ENCODE peak calls at places on chromosomes 7 and 10, in five cellular contexts. T is pancreas, N is bronchial epithelial cell, B is IMR-90, K is GM23248. S is an unnamed sample.

GRCh38 chr10:58806970-58807630 is 294.4 kb downstream of the BICC1 start:
- DNase-seq in T (no peak), N (peak), B (no peak), K (peak), S (no peak)

GRCh38 chr7:84701524-84702306 is 485.1 kb downstream of the SEMA3D start:
- DNase-seq in T (no peak), N (peak), B (peak), K (peak), S (no peak)

GRCh38 chr10:93559490-93559889 is 7.0 kb upstream of the FFAR4 start:
- DNase-seq in T (no peak), N (no peak), B (no peak), K (no peak), S (no peak)

GRCh38 chr7:25852249-25852994 is 299.6 kb upstream of the NFE2L3 start:
- DNase-seq in T (peak), N (no peak), B (no peak), K (peak), S (no peak)

GRCh38 chr7:147593271-147594057 is 997.1 kb upstream of the C7orf33 start:
- DNase-seq in T (no peak), N (no peak), B (no peak), K (no peak), S (no peak)

GRCh38 chr10:58981051-58981450 is 195.4 kb upstream of the PHYHIPL start:
- DNase-seq in T (no peak), N (no peak), B (no peak), K (no peak), S (no peak)

GRCh38 chr10:63919576-63920279 is 398.5 kb downstream of the REEP3 start:
- DNase-seq in T (no peak), N (no peak), B (no peak), K (no peak), S (no peak)

GRCh38 chr7:16697507-16698199 is 51.7 kb downstream of the BZW2 start:
- DNase-seq in T (no peak), N (no peak), B (peak), K (peak), S (no peak)

GRCh38 chr7:126574276-126574675 is 678.5 kb downstream of the GRM8 start:
- DNase-seq in T (no peak), N (peak), B (no peak), K (peak), S (no peak)

GRCh38 chr7:19397917-19398316 is 252.7 kb upstream of the FERD3L start:
- DNase-seq in T (no peak), N (no peak), B (peak), K (no peak), S (peak)
- H3K4me3 ChIP-seq in T (no peak), N (no peak), B (no peak), K (no peak), S (no peak)

GRCh38 chr10:72331575-72332422 is 22.9 kb downstream of the DNAJB12 start:
- DNase-seq in T (peak), N (peak), B (peak), K (peak), S (peak)
- H3K4me3 ChIP-seq in T (no peak), N (no peak), B (no peak), K (no peak), S (peak)

DNA sequence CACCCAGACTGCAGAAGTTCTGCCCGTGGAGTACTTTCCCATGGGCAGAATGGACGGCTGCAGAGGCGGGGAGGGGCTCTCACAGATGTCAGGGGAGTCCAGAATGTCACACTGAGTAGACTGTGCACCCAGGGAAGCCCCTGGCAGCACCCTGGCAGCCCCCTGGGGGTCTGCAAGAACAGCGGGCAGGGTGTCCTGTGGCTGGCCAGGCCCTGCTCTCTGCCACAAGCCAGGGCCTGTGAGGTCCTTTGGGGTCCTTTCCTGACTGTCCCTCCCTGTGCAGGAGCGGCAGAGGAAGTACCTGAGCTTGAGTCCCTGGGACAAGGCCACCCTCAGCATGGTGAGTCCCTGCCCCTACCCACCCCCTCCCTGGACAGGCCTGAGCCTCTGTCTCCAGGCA is 6.1 kb upstream of the SH2B2 start:
- DNase-seq in T (peak), N (no peak), B (no peak), K (no peak), S (no peak)
- H3K4me3 ChIP-seq in T (no peak), N (no peak), B (no peak), K (no peak), S (no peak)

GRCh38 chr10:103661951-103662405 is 168.5 kb downstream of the NEURL1 start:
- DNase-seq in T (no peak), N (no peak), B (no peak), K (peak), S (no peak)
- H3K4me3 ChIP-seq in T (no peak), N (no peak), B (peak), K (peak), S (peak)

GRCh38 chr10:126253613-126254002 is 134.7 kb downstream of the ADAM12 start:
- DNase-seq in T (no peak), N (peak), B (no peak), K (peak), S (no peak)
- H3K4me3 ChIP-seq in T (no peak), N (no peak), B (no peak), K (no peak), S (no peak)

GRCh38 chr7:3218561-3219225 is 82.4 kb upstream of the SDK1 start:
- DNase-seq in T (no peak), N (no peak), B (no peak), K (no peak), S (no peak)
- H3K4me3 ChIP-seq in T (peak), N (no peak), B (no peak), K (no peak), S (no peak)

DNA sequence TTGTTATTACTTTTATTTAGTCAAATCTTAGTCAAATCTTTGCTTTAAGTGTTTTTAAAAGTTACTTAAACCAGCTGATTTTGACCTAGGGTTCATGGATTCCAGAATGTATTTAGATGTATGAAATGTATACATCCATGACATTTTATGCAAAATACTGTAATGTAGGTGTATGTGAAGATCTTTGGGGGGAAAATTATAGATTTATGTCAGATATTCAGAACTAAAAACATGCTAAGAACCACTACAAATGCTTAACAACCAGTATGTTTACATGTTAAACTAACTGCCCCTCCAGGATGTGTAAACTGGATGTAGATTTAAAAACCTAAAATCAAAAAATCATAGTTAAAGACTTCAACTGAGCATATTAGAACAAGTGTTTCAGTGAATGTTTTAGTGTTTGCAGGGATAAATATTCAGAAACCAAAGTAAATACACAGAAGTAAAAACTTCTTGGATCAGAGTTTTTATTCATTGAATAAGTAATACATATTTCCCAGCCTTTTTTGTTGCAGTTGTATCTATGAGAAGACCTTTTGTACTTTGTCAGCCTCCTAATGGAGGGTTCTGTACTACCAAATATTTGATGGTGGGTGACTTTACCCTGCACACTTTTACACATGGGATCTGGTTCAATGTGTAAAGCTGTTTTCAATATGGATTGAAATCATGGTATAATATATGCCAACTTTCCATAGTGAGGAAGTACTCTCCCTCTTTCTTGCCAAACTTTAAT is 3.9 kb downstream of the CPED1 start:
- DNase-seq in T (no peak), N (no peak), B (no peak), K (no peak), S (no peak)
- H3K4me3 ChIP-seq in T (no peak), N (no peak), B (peak), K (peak), S (no peak)

DNA sequence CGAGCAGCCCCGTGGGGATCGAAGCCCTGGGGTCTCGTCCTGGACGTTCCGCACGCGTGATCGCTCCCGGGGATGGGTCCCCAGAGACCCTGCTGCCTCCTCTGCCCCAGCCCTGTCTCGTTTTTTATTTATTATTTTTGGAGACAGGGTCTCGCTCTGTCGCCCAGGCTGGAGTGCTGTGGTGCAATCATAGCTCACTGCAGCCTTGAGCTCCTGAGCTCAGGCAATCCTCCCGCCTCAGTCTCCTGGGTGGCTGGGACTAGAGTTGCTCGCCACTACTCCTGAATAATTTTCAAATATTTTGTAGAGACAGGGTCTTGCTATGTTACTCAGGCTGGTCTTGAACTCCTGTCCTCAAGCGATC is 319 bp upstream of the STX1A start:
- DNase-seq in T (no peak), N (no peak), B (no peak), K (no peak), S (no peak)
- H3K4me3 ChIP-seq in T (peak), N (peak), B (peak), K (peak), S (no peak)